ENCODE peak calls at places on chromosomes 3 and 15, in five cellular contexts. W, M, I, D and B are unnamed samples.

GRCh38 chr15:31300208-31300661 is 26.4 kb upstream of the KLF13 start:
- DNase-seq in W (no peak), M (no peak), I (no peak), D (no peak), B (no peak)

GRCh38 chr3:131730581-131730980 is 227.8 kb upstream of the MRPL3 start:
- DNase-seq in W (no peak), M (no peak), I (no peak), D (no peak), B (no peak)

GRCh38 chr15:36908991-36909390 is 191.4 kb downstream of the MEIS2 start:
- DNase-seq in W (no peak), M (no peak), I (no peak), D (no peak), B (no peak)

GRCh38 chr3:53630547-53630946 is 136.1 kb downstream of the CACNA1D start:
- DNase-seq in W (no peak), M (no peak), I (no peak), D (peak), B (no peak)

GRCh38 chr15:66231421-66232266 is 21.9 kb downstream of the MEGF11 start:
- DNase-seq in W (no peak), M (no peak), I (no peak), D (no peak), B (no peak)

GRCh38 chr3:78496458-78496857 is 1271.3 kb downstream of the ROBO1 start:
- DNase-seq in W (no peak), M (no peak), I (no peak), D (no peak), B (no peak)

GRCh38 chr3:46203681-46204080 is 4.4 kb downstream of the CCR1 start:
- DNase-seq in W (no peak), M (no peak), I (no peak), D (no peak), B (no peak)

GRCh38 chr3:42667523-42668402 is 14.3 kb downstream of the ZBTB47 start:
- DNase-seq in W (no peak), M (no peak), I (no peak), D (no peak), B (no peak)

GRCh38 chr15:77527164-77527778 is 105.4 kb downstream of the LINGO1 start:
- DNase-seq in W (no peak), M (no peak), I (peak), D (no peak), B (no peak)

GRCh38 chr3:196537319-196537984 is 22.3 kb upstream of the SMCO1 start:
- DNase-seq in W (peak), M (peak), I (no peak), D (peak), B (peak)

GRCh38 chr15:48330855-48331795 is at the start of gene DUT:
- DNase-seq in W (peak), M (peak), I (peak), D (peak), B (peak)

GRCh38 chr3:66039590-66039887 is 821 bp upstream of the MAGI1 start:
- DNase-seq in W (no peak), M (no peak), I (no peak), D (peak), B (peak)

GRCh38 chr15:71049706-71050422 is 65.4 kb upstream of the THSD4 start:
- DNase-seq in W (no peak), M (no peak), I (no peak), D (no peak), B (no peak)

GRCh38 chr3:78322780-78323179 is 1282.9 kb downstream of the ROBO2 start:
- DNase-seq in W (no peak), M (no peak), I (no peak), D (no peak), B (no peak)

GRCh38 chr3:98780343-98780742 is 17.2 kb downstream of the ST3GAL6 start:
- DNase-seq in W (no peak), M (no peak), I (peak), D (no peak), B (no peak)

GRCh38 chr3:48416546-48416945 is 13.3 kb downstream of the PLXNB1 start:
- DNase-seq in W (no peak), M (no peak), I (no peak), D (no peak), B (no peak)

GRCh38 chr3:10389995-10390394 is 69.1 kb upstream of the SEC13 start:
- DNase-seq in W (no peak), M (no peak), I (no peak), D (no peak), B (no peak)

GRCh38 chr3:27357665-27358258 is 11.4 kb downstream of the NEK10 start:
- DNase-seq in W (peak), M (peak), I (peak), D (peak), B (peak)

GRCh38 chr3:86991840-86992430 is 986 bp upstream of the VGLL3 start:
- DNase-seq in W (no peak), M (no peak), I (peak), D (peak), B (no peak)

GRCh38 chr3:186001838-186002237 is 64.0 kb upstream of the TRA2B start:
- DNase-seq in W (no peak), M (no peak), I (no peak), D (no peak), B (no peak)

GRCh38 chr3:187361835-187362234 is 6.3 kb upstream of the RTP4 start:
- DNase-seq in W (no peak), M (no peak), I (no peak), D (no peak), B (no peak)